ENCODE peak calls at places on chromosomes 16 and 17, in seven cellular contexts. P, U, I, E, H, L and N are unnamed samples.

GRCh38 chr16:11636172-11636721 is 32.0 kb upstream of the SNN start:
- DNase-seq in P (no peak), U (no peak), I (no peak), E (peak), H (no peak), L (no peak), N (no peak)

GRCh38 chr16:89256651-89257254 is 39.2 kb downstream of the ZNF778 start:
- DNase-seq in P (peak), U (no peak), I (no peak), E (peak), H (no peak), L (peak), N (no peak)

GRCh38 chr17:39027037-39027436 is 59.8 kb upstream of the FBXO47 start:
- DNase-seq in P (peak), U (no peak), I (peak), E (peak), H (no peak), L (no peak), N (no peak)

GRCh38 chr16:8867483-8868271 is 1.1 kb downstream of the CARHSP1 start:
- DNase-seq in P (no peak), U (no peak), I (no peak), E (no peak), H (no peak), L (no peak), N (no peak)

GRCh38 chr16:85845276-85845675 is 45.8 kb downstream of the COX4I1 start:
- DNase-seq in P (no peak), U (no peak), I (no peak), E (no peak), H (no peak), L (no peak), N (no peak)

GRCh38 chr16:77197747-77198146 is 1.5 kb upstream of the SYCE1L start:
- DNase-seq in P (no peak), U (no peak), I (no peak), E (no peak), H (no peak), L (no peak), N (no peak)

GRCh38 chr16:57479422-57480126 is 6.7 kb downstream of the DOK4 start:
- DNase-seq in P (peak), U (no peak), I (no peak), E (no peak), H (no peak), L (peak), N (no peak)

GRCh38 chr16:11302977-11303376 is 21.8 kb upstream of the PRM1 start:
- DNase-seq in P (no peak), U (no peak), I (no peak), E (peak), H (no peak), L (no peak), N (no peak)

GRCh38 chr17:73742915-73743314 is 98.7 kb upstream of the SDK2 start:
- DNase-seq in P (no peak), U (no peak), I (no peak), E (no peak), H (no peak), L (no peak), N (no peak)

GRCh38 chr17:40451420-40451819 is 8.2 kb downstream of the IGFBP4 start:
- DNase-seq in P (peak), U (peak), I (no peak), E (no peak), H (peak), L (no peak), N (peak)

GRCh38 chr16:11560701-11561439 is 25.8 kb downstream of the LITAF start:
- DNase-seq in P (no peak), U (no peak), I (peak), E (no peak), H (no peak), L (no peak), N (no peak)

GRCh38 chr16:56263711-56264608 is 72.7 kb downstream of the GNAO1 start:
- DNase-seq in P (no peak), U (no peak), I (no peak), E (no peak), H (no peak), L (peak), N (no peak)

GRCh38 chr16:58329147-58329546 is 34.3 kb upstream of the PRSS54 start:
- DNase-seq in P (peak), U (no peak), I (no peak), E (no peak), H (no peak), L (peak), N (no peak)

GRCh38 chr17:17388657-17389496 is 85.7 kb downstream of the NT5M start:
- DNase-seq in P (no peak), U (no peak), I (no peak), E (no peak), H (no peak), L (no peak), N (peak)

GRCh38 chr17:17386143-17386800 is 83.1 kb downstream of the NT5M start:
- DNase-seq in P (no peak), U (no peak), I (no peak), E (no peak), H (no peak), L (no peak), N (no peak)

GRCh38 chr17:17387017-17387416 is 83.8 kb downstream of the NT5M start:
- DNase-seq in P (no peak), U (no peak), I (no peak), E (no peak), H (no peak), L (no peak), N (no peak)

GRCh38 chr17:17385502-17385901 is 82.3 kb downstream of the NT5M start:
- DNase-seq in P (no peak), U (no peak), I (no peak), E (no peak), H (no peak), L (no peak), N (no peak)

GRCh38 chr17:17387461-17388362 is 84.5 kb downstream of the NT5M start:
- DNase-seq in P (no peak), U (no peak), I (peak), E (no peak), H (no peak), L (no peak), N (no peak)
- TF ChIP-seq CTCF in P (peak), U (peak), I (peak), E (peak), H (no peak), L (peak), N (peak)

DNA sequence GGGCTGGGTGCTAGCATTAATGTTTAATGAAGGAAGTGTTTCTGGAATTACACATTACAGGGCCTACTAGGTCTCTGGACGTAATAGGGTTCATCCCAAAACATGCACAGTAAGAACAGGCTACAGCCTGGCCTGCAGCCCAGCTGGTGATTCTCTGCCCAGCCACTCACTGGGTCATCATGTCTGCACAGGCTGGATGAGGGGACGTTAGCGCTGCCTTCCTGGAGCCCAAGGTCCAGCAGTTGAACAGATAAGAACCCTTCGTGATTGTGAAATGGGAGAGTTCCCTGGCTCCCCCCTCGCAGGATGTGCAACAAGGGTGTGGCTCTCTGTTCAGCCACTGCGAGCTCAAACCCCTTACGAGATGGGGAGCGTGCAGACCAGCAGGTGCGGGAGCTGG is 200.0 kb upstream of the CDH5 start:
- DNase-seq in P (peak), U (no peak), I (no peak), E (no peak), H (no peak), L (no peak), N (no peak)
- H3K4me3 ChIP-seq in P (no peak), U (no peak), I (no peak), E (no peak), H (no peak), L (no peak), N (no peak)

GRCh38 chr16:740764-741505 is at the start of gene CIAO3:
- DNase-seq in P (peak), U (peak), I (peak), E (peak), H (peak), L (peak), N (peak)

GRCh38 chr16:745739-746138 is 4.9 kb upstream of the CIAO3 start:
- DNase-seq in P (no peak), U (no peak), I (peak), E (no peak), H (no peak), L (no peak), N (no peak)

GRCh38 chr16:741986-742629 is 1.3 kb upstream of the CIAO3 start:
- DNase-seq in P (no peak), U (no peak), I (no peak), E (no peak), H (no peak), L (no peak), N (no peak)

GRCh38 chr16:746637-747036 is 5.8 kb upstream of the CIAO3 start:
- DNase-seq in P (no peak), U (no peak), I (no peak), E (no peak), H (no peak), L (no peak), N (no peak)

DNA sequence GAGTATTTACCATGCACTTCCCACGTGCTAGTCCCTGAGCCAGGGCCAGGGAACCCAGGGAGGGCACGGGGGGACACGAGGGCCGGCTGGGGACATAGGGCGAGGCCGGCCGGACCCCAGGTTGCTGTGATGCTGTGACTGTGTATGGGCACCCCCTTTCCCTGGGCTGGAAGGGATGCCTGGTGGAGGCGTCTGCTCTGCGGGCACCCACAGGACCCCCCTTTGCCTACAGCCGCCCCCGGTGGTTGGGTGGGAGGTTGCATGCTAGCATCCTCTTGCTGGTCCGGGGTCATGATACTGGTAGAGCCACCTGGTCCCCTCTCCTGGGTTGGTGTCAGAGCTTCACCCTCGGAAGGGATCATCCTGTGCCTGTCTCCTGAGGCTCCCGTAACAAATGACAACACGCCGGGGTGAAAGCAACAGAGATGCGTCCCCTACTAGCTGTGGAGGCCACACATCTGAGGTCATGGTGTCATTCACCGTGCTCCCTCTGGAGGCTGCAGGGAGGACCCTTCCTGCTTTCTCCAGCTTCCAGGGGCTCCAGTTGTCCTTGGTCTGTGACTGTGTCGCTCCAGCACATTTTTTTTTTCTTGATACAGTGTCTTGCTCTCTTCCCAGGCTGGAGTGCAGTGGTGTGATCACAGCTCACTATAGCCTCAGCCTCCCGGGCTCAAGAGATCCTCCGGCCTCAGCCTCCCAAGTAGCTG is 3.1 kb upstream of the CIAO3 start:
- DNase-seq in P (no peak), U (no peak), I (no peak), E (no peak), H (no peak), L (no peak), N (no peak)
- TF ChIP-seq CTCF in P (peak), U (no peak), I (no peak), E (no peak), H (peak), L (peak), N (peak)

GRCh38 chr17:44307387-44308186 is 814 bp upstream of the RUNDC3A start:
- DNase-seq in P (peak), U (no peak), I (no peak), E (peak), H (no peak), L (no peak), N (no peak)

GRCh38 chr17:44309472-44309871 is 1.1 kb downstream of the RUNDC3A start:
- DNase-seq in P (no peak), U (no peak), I (no peak), E (no peak), H (no peak), L (no peak), N (no peak)

GRCh38 chr17:44310188-44310587 is 1.8 kb downstream of the RUNDC3A start:
- DNase-seq in P (no peak), U (no peak), I (no peak), E (no peak), H (no peak), L (no peak), N (no peak)

GRCh38 chr17:44308320-44308818 is at the start of gene RUNDC3A:
- DNase-seq in P (peak), U (no peak), I (peak), E (peak), H (no peak), L (peak), N (peak)

DNA sequence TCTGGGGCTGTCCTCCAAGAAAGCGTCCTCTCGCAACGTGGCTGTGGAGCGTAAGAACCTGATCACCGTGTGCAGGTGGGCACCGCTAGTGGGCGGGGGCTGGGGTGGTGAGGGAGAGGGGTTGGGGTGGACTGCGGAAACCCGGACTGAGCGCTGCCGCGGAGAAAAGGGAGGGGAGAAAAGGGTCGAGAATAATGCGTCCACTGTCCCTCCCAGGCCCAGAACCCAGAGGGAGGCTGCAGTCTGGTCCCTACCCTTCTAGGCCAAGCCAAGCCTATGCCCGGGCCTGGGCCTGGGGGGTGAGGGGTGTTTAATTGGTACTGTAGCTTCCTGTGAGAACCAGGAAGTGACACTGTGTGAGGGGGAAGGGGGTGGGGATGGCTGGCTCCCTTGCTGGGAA is 464 bp downstream of the RUNDC3A start:
- DNase-seq in P (no peak), U (no peak), I (no peak), E (no peak), H (no peak), L (no peak), N (no peak)
- H3K4me3 ChIP-seq in P (no peak), U (no peak), I (peak), E (peak), H (peak), L (peak), N (peak)

GRCh38 chr16:25707553-25707952 is 15.8 kb downstream of the HS3ST4 start:
- DNase-seq in P (no peak), U (no peak), I (no peak), E (no peak), H (no peak), L (no peak), N (no peak)

GRCh38 chr16:25709182-25709581 is 17.4 kb downstream of the HS3ST4 start:
- DNase-seq in P (no peak), U (no peak), I (no peak), E (no peak), H (no peak), L (no peak), N (no peak)

GRCh38 chr16:25713785-25714570 is 22.2 kb downstream of the HS3ST4 start:
- DNase-seq in P (no peak), U (no peak), I (no peak), E (no peak), H (no peak), L (no peak), N (no peak)

GRCh38 chr16:25707982-25708583 is 16.3 kb downstream of the HS3ST4 start:
- DNase-seq in P (peak), U (no peak), I (no peak), E (no peak), H (no peak), L (no peak), N (no peak)
- TF ChIP-seq CTCF in P (no peak), U (peak), I (peak), E (peak), H (peak), L (peak), N (no peak)

GRCh38 chr17:7328009-7328408 is 1.1 kb downstream of the NEURL4 start:
- DNase-seq in P (no peak), U (no peak), I (no peak), E (no peak), H (no peak), L (no peak), N (no peak)
- H3K4me3 ChIP-seq in P (peak), U (peak), I (no peak), E (no peak), H (peak), L (no peak), N (peak)

GRCh38 chr17:76000016-76000754 is 470 bp upstream of the CDK3 start:
- DNase-seq in P (peak), U (no peak), I (no peak), E (peak), H (no peak), L (peak), N (no peak)
- TF ChIP-seq CTCF in P (peak), U (peak), I (peak), E (peak), H (peak), L (peak), N (peak)

GRCh38 chr16:70432304-70432799 is 6.5 kb downstream of the ST3GAL2 start:
- DNase-seq in P (peak), U (no peak), I (no peak), E (no peak), H (no peak), L (no peak), N (no peak)

GRCh38 chr16:70427786-70428177 is 11.1 kb downstream of the ST3GAL2 start:
- DNase-seq in P (no peak), U (no peak), I (no peak), E (no peak), H (no peak), L (no peak), N (no peak)

GRCh38 chr16:70430667-70431536 is 8.0 kb downstream of the ST3GAL2 start:
- DNase-seq in P (no peak), U (no peak), I (peak), E (no peak), H (no peak), L (no peak), N (no peak)

GRCh38 chr16:70429888-70430666 is 8.8 kb downstream of the ST3GAL2 start:
- DNase-seq in P (no peak), U (no peak), I (no peak), E (no peak), H (no peak), L (no peak), N (no peak)

DNA sequence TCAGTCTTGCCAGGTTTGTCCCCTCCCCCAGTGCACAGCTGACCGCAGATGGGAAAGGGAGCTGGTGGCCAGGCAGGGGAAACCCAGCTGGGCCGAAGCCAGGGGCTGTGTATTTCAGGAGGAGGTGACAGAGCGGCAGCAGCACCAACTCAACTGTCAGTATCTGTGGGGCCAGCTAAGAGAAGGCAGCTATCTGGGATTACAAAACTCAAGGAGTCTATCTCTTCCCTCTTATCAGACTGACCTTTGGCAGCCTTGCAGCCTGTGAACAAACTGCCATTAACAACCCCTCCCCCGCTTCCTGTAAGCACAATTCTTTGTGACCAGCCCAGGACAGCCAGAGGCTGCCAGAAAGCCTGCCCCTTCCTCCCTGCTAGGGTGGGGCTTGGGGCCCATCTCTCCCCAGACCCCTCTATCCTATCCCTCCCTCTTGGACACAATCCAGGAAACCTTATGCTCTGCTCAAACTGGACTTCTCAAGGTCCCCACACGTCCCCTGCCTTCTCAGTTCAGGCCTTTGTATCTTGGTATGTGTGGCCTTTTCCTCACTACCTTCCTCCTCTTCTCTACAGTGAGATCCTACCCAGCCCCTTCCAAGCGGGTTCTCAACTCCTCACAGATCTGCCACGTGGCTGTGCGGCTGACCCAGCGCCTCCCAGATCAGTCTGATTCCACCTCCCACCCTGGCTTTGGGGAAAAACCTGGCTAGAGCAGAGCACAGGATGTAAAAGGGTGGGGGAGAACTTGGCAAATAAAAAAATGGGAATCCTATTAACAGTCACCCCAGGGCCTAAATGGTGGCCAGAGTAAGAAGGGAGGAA is 10.5 kb downstream of the ST3GAL2 start:
- DNase-seq in P (peak), U (peak), I (peak), E (peak), H (peak), L (peak), N (peak)
- H3K4me3 ChIP-seq in P (no peak), U (no peak), I (peak), E (no peak), H (peak), L (peak), N (no peak)

GRCh38 chr16:23013484-23013883 is 135.8 kb downstream of the USP31 start:
- DNase-seq in P (no peak), U (no peak), I (no peak), E (no peak), H (no peak), L (peak), N (no peak)
- TF ChIP-seq CTCF in P (no peak), U (no peak), I (no peak), E (no peak), H (peak), L (peak), N (peak)